ENCODE peak calls at places on chromosomes 16 and 17, in six cellular contexts. A, V, B, J, R and P are unnamed samples.

GRCh38 chr16:74573622-74574021 is 33.3 kb downstream of the GLG1 start:
- DNase-seq in V (no peak), R (no peak), J (no peak), A (peak; percentile 9), B (no peak), P (no peak)

GRCh38 chr17:65523853-65524664 is 37.4 kb downstream of the AXIN2 start:
- DNase-seq in J (no peak), R (no peak), A (no peak), V (no peak), B (no peak), P (no peak)

GRCh38 chr17:81315885-81316391 is 20.8 kb upstream of the SLC38A10 start:
- DNase-seq in B (no peak), A (no peak), J (no peak), V (no peak), R (no peak), P (no peak)

GRCh38 chr17:2138318-2138717 is 83.4 kb downstream of the HIC1 start:
- DNase-seq in R (no peak), J (peak; percentile 55), V (no peak), B (no peak), A (peak; percentile 48), P (peak; percentile 53)

GRCh38 chr16:55842369-55843104 is 9.6 kb upstream of the CES1 start:
- DNase-seq in R (no peak), V (no peak), A (peak; percentile 28), J (no peak), B (peak; percentile 26), P (peak; percentile 5)

GRCh38 chr16:2528161-2529060 is 2.8 kb downstream of the CEMP1 start:
- DNase-seq in A (no peak), J (no peak), V (no peak), B (no peak), R (no peak), P (no peak)

GRCh38 chr17:19771971-19772630 is 24.0 kb upstream of the ALDH3A1 start:
- DNase-seq in J (peak; percentile 79), R (no peak), V (no peak), B (no peak), A (no peak), P (peak; percentile 67)

GRCh38 chr16:19384656-19385055 is 33.0 kb upstream of the TMC5 start:
- DNase-seq in J (no peak), R (no peak), A (no peak), V (peak; percentile 56), B (no peak), P (peak; percentile 83)

GRCh38 chr16:66131156-66131807 is 235.2 kb upstream of the CDH5 start:
- DNase-seq in J (no peak), A (no peak), V (no peak), R (no peak), B (no peak), P (no peak)

GRCh38 chr17:66348605-66349165 is 46.3 kb downstream of the PRKCA start:
- DNase-seq in J (no peak), B (no peak), R (peak; percentile 18), A (peak; percentile 43), V (peak; percentile 62), P (peak; percentile 73)

GRCh38 chr17:68640601-68641000 is 39.4 kb upstream of the FAM20A start:
- DNase-seq in V (no peak), R (no peak), J (no peak), A (no peak), B (no peak), P (peak; percentile 39)

GRCh38 chr16:30663820-30664528 is 5.7 kb downstream of the FBRS start:
- DNase-seq in J (no peak), A (no peak), V (no peak), B (no peak), R (no peak), P (no peak)

GRCh38 chr17:45284176-45285140 is 22.6 kb upstream of the SPATA32 start:
- DNase-seq in R (peak; percentile 94), A (no peak), V (no peak), B (no peak), J (no peak), P (no peak)

GRCh38 chr16:73050115-73051099 is 2.5 kb upstream of the ZFHX3 start:
- DNase-seq in B (no peak), A (no peak), V (no peak), J (no peak), R (no peak), P (peak; percentile 72)

GRCh38 chr16:83689385-83689831 is 118.4 kb upstream of the HSBP1 start:
- DNase-seq in A (peak; percentile 95), J (no peak), R (peak; percentile 59), B (peak; percentile 81), V (no peak), P (no peak)

GRCh38 chr17:6712058-6712853 is 913 bp downstream of the SLC13A5 start:
- DNase-seq in R (no peak), V (no peak), B (no peak), J (no peak), A (peak; percentile 56), P (no peak)

GRCh38 chr16:75546293-75546692 is 9.8 kb downstream of the TMEM231 start:
- DNase-seq in J (no peak), B (no peak), A (no peak), R (no peak), V (no peak), P (no peak)

GRCh38 chr16:31479752-31480151 is 3.2 kb upstream of the SLC5A2 start:
- DNase-seq in A (no peak), R (no peak), B (no peak), J (no peak), V (no peak), P (no peak)

GRCh38 chr16:9072806-9073341 is 18.6 kb upstream of the HAPSTR1 start:
- DNase-seq in J (no peak), R (no peak), V (no peak), A (peak; percentile 69), B (no peak), P (no peak)

GRCh38 chr17:10349403-10349802 is 23.4 kb downstream of the MYH13 start:
- DNase-seq in A (peak; percentile 7), B (no peak), R (no peak), V (no peak), J (no peak), P (no peak)

GRCh38 chr17:1076982-1077302 is 80.0 kb downstream of the TIMM22 start:
- DNase-seq in R (no peak), V (no peak), A (no peak), J (no peak), B (no peak), P (no peak)

GRCh38 chr17:60174035-60174434 is 24.3 kb downstream of the CA4 start:
- DNase-seq in R (no peak), A (no peak), B (no peak), V (no peak), J (no peak), P (no peak)

GRCh38 chr17:35238817-35239216 is 4.1 kb upstream of the SLFN5 start:
- DNase-seq in V (no peak), J (no peak), B (no peak), R (no peak), A (no peak), P (no peak)

GRCh38 chr17:6241996-6242395 is 171.8 kb downstream of the WSCD1 start:
- DNase-seq in R (no peak), V (no peak), B (no peak), J (no peak), A (no peak), P (no peak)

GRCh38 chr17:5793899-5794298 is 209.6 kb upstream of the NLRP1 start:
- DNase-seq in B (no peak), V (no peak), A (no peak), J (no peak), R (no peak), P (no peak)

GRCh38 chr16:13453938-13454553 is 465.9 kb upstream of the ERCC4 start:
- DNase-seq in R (no peak), V (no peak), A (peak; percentile 1), J (no peak), B (no peak), P (peak; percentile 9)

GRCh38 chr17:28042657-28042720 is at the start of gene NLK:
- DNase-seq in R (no peak), J (no peak), A (no peak), V (no peak), B (no peak), P (no peak)

GRCh38 chr17:74466111-74466784 is at the start of gene CD300A:
- DNase-seq in B (no peak), A (peak; percentile 88), V (peak; percentile 63), R (no peak), J (no peak), P (no peak)

GRCh38 chr17:12680407-12680897 is 14.8 kb downstream of the MYOCD start:
- DNase-seq in B (no peak), A (no peak), R (no peak), J (no peak), V (peak; percentile 21), P (no peak)

GRCh38 chr16:71449020-71449419 is 7.2 kb upstream of the TLE7 start:
- DNase-seq in B (no peak), J (no peak), V (no peak), A (no peak), R (no peak), P (no peak)

GRCh38 chr16:84088695-84089395 is 27.9 kb downstream of the MBTPS1 start:
- DNase-seq in R (no peak), B (no peak), A (peak; percentile 14), J (peak; percentile 57), V (no peak), P (no peak)

GRCh38 chr16:83901101-83901500 is 2.2 kb downstream of the MLYCD start:
- DNase-seq in B (no peak), J (no peak), A (no peak), R (no peak), V (no peak), P (no peak)

GRCh38 chr16:12898556-12898955 is 2.8 kb upstream of the SHISA9 start:
- DNase-seq in V (no peak), R (no peak), B (no peak), A (no peak), J (no peak), P (no peak)

GRCh38 chr17:16328997-16329396 is 24.3 kb downstream of the CENPV start:
- DNase-seq in J (no peak), A (no peak), B (no peak), V (no peak), R (no peak), P (peak; percentile 82)

GRCh38 chr16:5850632-5851175 is 753.1 kb upstream of the EEF2KMT start:
- DNase-seq in B (no peak), A (no peak), R (no peak), J (no peak), V (no peak), P (no peak)

GRCh38 chr16:54327609-54328008 is 41.0 kb upstream of the IRX3 start:
- DNase-seq in A (peak; percentile 12), R (no peak), J (no peak), B (no peak), V (no peak), P (peak; percentile 85)

GRCh38 chr17:77409282-77410161 is 268.8 kb downstream of the SEC14L1 start:
- DNase-seq in B (no peak), J (peak; percentile 83), V (no peak), R (no peak), A (no peak), P (peak; percentile 64)

GRCh38 chr17:7673239-7673638 is 14.1 kb downstream of the TP53 start:
- DNase-seq in B (no peak), R (no peak), A (peak; percentile 39), V (no peak), J (no peak), P (no peak)

GRCh38 chr16:4487955-4488481 is 11.8 kb downstream of the HMOX2 start:
- DNase-seq in R (no peak), B (no peak), J (no peak), A (no peak), V (no peak), P (no peak)